ENCODE peak calls at places on chromosomes 12 and 14, in five cellular contexts. C is fibroblast of lung, G is aorta, R is left ventricle myocardium inferior, T is transverse colon. Y is an unnamed sample.

GRCh38 chr12:91307957-91308705 is 125.5 kb upstream of the DCN start:
- DNase-seq in R (no peak), T (no peak), C (no peak), G (no peak), Y (no peak)

GRCh38 chr14:64035143-64035542 is 182.3 kb downstream of the SYNE2 start:
- DNase-seq in C (peak; percentile 39), R (no peak), G (no peak), T (no peak), Y (no peak)

GRCh38 chr12:47837190-47838171 is 17.8 kb upstream of the HDAC7 start:
- DNase-seq in T (peak; percentile 78), G (peak; percentile 90), C (peak; percentile 75), R (peak; percentile 75), Y (peak; percentile 42)

GRCh38 chr12:53059434-53060063 is 9.7 kb downstream of the TNS2 start:
- DNase-seq in C (no peak), T (no peak), R (no peak), G (peak; percentile 74), Y (no peak)

GRCh38 chr12:84113666-84114065 is 798.9 kb downstream of the SLC6A15 start:
- DNase-seq in T (no peak), G (no peak), R (no peak), C (no peak), Y (no peak)

GRCh38 chr14:56294125-56294524 is 175.9 kb downstream of the PELI2 start:
- DNase-seq in T (no peak), R (no peak), G (no peak), C (no peak), Y (no peak)

GRCh38 chr14:28584951-28585350 is 181.6 kb upstream of the FOXG1 start:
- DNase-seq in R (no peak), C (no peak), T (no peak), G (no peak), Y (no peak)

GRCh38 chr12:50765325-50765911 is 1.5 kb downstream of the ATF1 start:
- DNase-seq in G (no peak), R (no peak), T (peak; percentile 57), C (peak; percentile 66), Y (peak; percentile 26)

GRCh38 chr12:93116632-93117031 is 187.5 kb upstream of the EEA1 start:
- DNase-seq in R (no peak), C (no peak), G (no peak), T (no peak), Y (no peak)

DNA sequence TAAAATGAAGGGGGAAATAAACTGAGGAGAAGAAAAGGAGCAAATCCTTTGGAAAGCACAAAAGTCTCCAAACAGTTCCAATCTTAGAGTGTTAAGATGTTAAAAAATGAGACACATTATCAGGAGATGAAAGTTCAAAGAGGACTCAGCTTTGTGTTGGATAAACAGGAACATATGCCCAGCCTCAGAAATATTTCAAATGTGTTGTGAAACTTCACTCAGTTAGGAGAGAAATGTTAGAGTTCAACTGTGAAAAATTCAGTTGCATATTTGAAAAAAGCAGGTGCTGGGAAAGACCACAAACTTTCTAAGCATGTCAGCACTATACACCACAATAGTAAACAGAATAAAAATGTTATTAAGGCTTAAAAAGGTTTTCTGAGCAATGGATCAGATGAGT is 136.8 kb upstream of the PRKD1 start:
- DNase-seq in G (no peak), T (no peak), R (no peak), C (no peak), Y (no peak)
- H3K9me3 ChIP-seq in G (no peaks in the 10 kb centered on the region), T (no peaks in the 10 kb centered on the region), R (peaks cover 13% of the 10 kb centered on the region), C (no peaks in the 10 kb centered on the region), Y (no peaks in the 10 kb centered on the region)

GRCh38 chr12:130073721-130074120 is 88.5 kb upstream of the FZD10 start:
- DNase-seq in C (no peak), R (no peak), G (no peak), T (no peak), Y (peak; percentile 39)
- H3K9me3 ChIP-seq in C (no peaks in the 10 kb centered on the region), R (peaks cover 19% of the 10 kb centered on the region), G (no peaks in the 10 kb centered on the region), T (no peaks in the 10 kb centered on the region), Y (no peaks in the 10 kb centered on the region)

GRCh38 chr12:38053113-38053512 is 263.5 kb upstream of the ALG10B start:
- DNase-seq in G (no peak), T (no peak), C (no peak), R (no peak), Y (no peak)

GRCh38 chr12:38056701-38057689 is 259.6 kb upstream of the ALG10B start:
- DNase-seq in T (no peak), G (no peak), R (no peak), C (no peak), Y (peak; percentile 11)

DNA sequence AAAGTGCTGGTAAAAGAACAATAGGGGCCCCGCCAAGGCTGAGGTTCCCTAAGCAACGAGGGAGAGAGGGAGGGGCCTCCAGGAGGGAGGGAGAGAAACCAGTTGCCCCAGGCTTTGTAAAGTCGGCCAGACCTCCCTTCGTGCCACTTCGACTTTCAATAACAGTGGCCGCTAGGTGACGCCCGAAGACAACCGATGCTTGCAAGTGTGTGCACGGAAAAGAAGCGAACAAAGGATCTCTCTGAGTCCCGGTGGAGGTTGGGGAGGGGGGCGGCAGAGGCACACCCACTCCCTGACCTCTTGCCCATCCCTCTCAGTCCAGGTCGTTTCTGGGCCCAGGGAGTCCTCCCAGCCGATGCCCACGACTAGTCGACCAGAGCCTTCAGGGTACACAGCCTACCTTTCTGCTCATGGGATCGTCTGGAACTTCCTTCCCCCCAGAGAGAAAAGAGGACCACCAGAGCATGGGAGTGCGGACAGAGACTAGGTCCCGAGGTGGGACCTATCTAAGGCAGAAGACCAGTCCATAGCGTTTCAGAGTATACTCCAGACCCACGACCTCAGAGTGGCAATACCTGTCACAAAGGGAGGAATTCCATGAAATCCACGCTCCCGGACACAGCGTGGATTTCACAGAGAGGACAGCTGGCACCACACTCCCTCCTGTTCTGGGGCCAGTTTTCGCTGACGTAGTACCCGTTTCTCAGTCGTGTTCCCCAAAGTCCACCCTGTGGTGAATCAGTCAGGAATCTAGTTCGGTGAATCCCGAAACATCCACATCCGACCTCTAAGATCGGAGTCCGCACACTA is 262.7 kb upstream of the ALG10B start:
- DNase-seq in C (no peak), R (no peak), G (no peak), T (peak; percentile 22), Y (no peak)
- H3K9me3 ChIP-seq in C (no peaks in the 10 kb centered on the region), R (peaks cover 39% of the 10 kb centered on the region), G (no peaks in the 10 kb centered on the region), T (no peaks in the 10 kb centered on the region), Y (no peaks in the 10 kb centered on the region)

GRCh38 chr12:99260597-99260996 is 387.0 kb upstream of the GARIN6 start:
- DNase-seq in C (no peak), G (no peak), R (no peak), T (no peak), Y (no peak)
- H3K9me3 ChIP-seq in C (no peaks in the 10 kb centered on the region), G (no peaks in the 10 kb centered on the region), R (no peaks in the 10 kb centered on the region), T (peaks cover 4% of the 10 kb centered on the region), Y (no peaks in the 10 kb centered on the region)